ENCODE peak calls at places on chromosomes 5 and 9, in nine cellular contexts. D is RPMI8226; M is neural crest cell; H is activated CD8-positive, alpha-beta T cell treated with anti-CD3 and anti-CD28 coated beads, Interleukin-2, amount 10 ng/mL, durations not matched to agents 7 days and 5 days; Z is activated CD4-positive, alpha-beta T cell treated with anti-CD3 and anti-CD28 coated beads, Interleukin-2, amount 10 ng/mL, durations not matched to agents 7 days and 5 days; R is activated naive CD4-positive, alpha-beta T cell treated with anti-CD3 and anti-CD28 coated beads, Interleukin-2, amount 10 ng/mL, durations not matched to agents 7 days and 5 days; X is SW 1271; I is KBM-7; P is dermis microvascular lymphatic vessel endothelial cell. W is an unnamed sample.

GRCh38 chr5:68535121-68535520 is 319.6 kb downstream of the PIK3R1 start:
- DNase-seq in D (no peak), M (no peak), H (no peak), Z (no peak), R (no peak), X (no peak), I (no peak), P (no peak), W (no peak)

GRCh38 chr9:3879731-3880493 is 354.1 kb upstream of the RFX3 start:
- DNase-seq in D (no peak), M (no peak), H (no peak), Z (no peak), R (no peak), X (no peak), I (no peak), P (no peak), W (peak; percentile 10)

GRCh38 chr9:71897573-71897972 is 13.4 kb downstream of the ABHD17B start:
- DNase-seq in D (no peak), M (no peak), H (peak; percentile 65), Z (peak; percentile 61), R (peak; percentile 42), X (no peak), I (peak; percentile 65), P (no peak), W (peak; percentile 91)

GRCh38 chr5:39716532-39716971 is 291.8 kb upstream of the DAB2 start:
- DNase-seq in D (peak; percentile 24), M (peak; percentile 2), H (peak; percentile 35), Z (peak; percentile 31), R (peak; percentile 41), X (no peak), I (peak; percentile 28), P (peak; percentile 69), W (peak; percentile 66)

GRCh38 chr9:37220971-37221370 is 100.6 kb downstream of the ZCCHC7 start:
- DNase-seq in D (no peak), M (no peak), H (no peak), Z (no peak), R (no peak), X (no peak), I (no peak), P (no peak), W (no peak)

GRCh38 chr5:115735108-115735998 is 81.1 kb downstream of the CDO1 start:
- DNase-seq in D (no peak), M (no peak), H (no peak), Z (no peak), R (no peak), X (no peak), I (no peak), P (no peak), W (no peak)

GRCh38 chr5:81850932-81851331 is 100.0 kb upstream of the SSBP2 start:
- DNase-seq in D (no peak), M (no peak), H (no peak), Z (no peak), R (no peak), X (no peak), I (no peak), P (no peak), W (no peak)

GRCh38 chr5:82351754-82352145 is 73.6 kb upstream of the RPS23 start:
- DNase-seq in D (peak; percentile 61), M (no peak), H (no peak), Z (peak; percentile 25), R (no peak), X (no peak), I (peak; percentile 80), P (peak; percentile 84), W (peak; percentile 49)

GRCh38 chr9:97480749-97481148 is 20.7 kb upstream of the TMOD1 start:
- DNase-seq in D (no peak), M (no peak), H (no peak), Z (no peak), R (no peak), X (no peak), I (no peak), P (no peak), W (no peak)

GRCh38 chr5:34562791-34563190 is 93.3 kb upstream of the RAI14 start:
- DNase-seq in D (no peak), M (no peak), H (no peak), Z (no peak), R (no peak), X (no peak), I (no peak), P (no peak), W (no peak)

GRCh38 chr5:45113726-45114125 is 305.0 kb downstream of the MRPS30 start:
- DNase-seq in D (no peak), M (no peak), H (no peak), Z (no peak), R (no peak), X (peak; percentile 53), I (no peak), P (no peak), W (no peak)

GRCh38 chr5:167652690-167653089 is 638.8 kb upstream of the WWC1 start:
- DNase-seq in D (no peak), M (no peak), H (no peak), Z (no peak), R (no peak), X (no peak), I (no peak), P (no peak), W (no peak)

GRCh38 chr5:113043491-113043931 is 66.9 kb downstream of the DCP2 start:
- DNase-seq in D (no peak), M (peak; percentile 25), H (peak; percentile 47), Z (no peak), R (peak; percentile 36), X (no peak), I (no peak), P (peak; percentile 9), W (no peak)

GRCh38 chr5:80668016-80668969 is 13.5 kb upstream of the DHFR start:
- DNase-seq in D (peak; percentile 14), M (no peak), H (no peak), Z (no peak), R (no peak), X (no peak), I (no peak), P (no peak), W (no peak)

GRCh38 chr9:127172066-127172707 is 49.8 kb upstream of the ANGPTL2 start:
- DNase-seq in D (no peak), M (no peak), H (no peak), Z (no peak), R (no peak), X (no peak), I (no peak), P (no peak), W (no peak)

GRCh38 chr9:127664678-127665507 is 41.9 kb upstream of the CFAP157 start:
- DNase-seq in D (no peak), M (no peak), H (no peak), Z (no peak), R (no peak), X (no peak), I (no peak), P (no peak), W (peak; percentile 14)

GRCh38 chr9:85420750-85421149 is 321.0 kb downstream of the AGTPBP1 start:
- DNase-seq in D (no peak), M (peak; percentile 4), H (no peak), Z (no peak), R (no peak), X (no peak), I (no peak), P (no peak), W (no peak)

GRCh38 chr9:88524911-88525310 is 10.1 kb upstream of the NXNL2 start:
- DNase-seq in D (no peak), M (no peak), H (no peak), Z (no peak), R (no peak), X (no peak), I (no peak), P (no peak), W (no peak)

GRCh38 chr5:113612060-113612496 is 98.6 kb downstream of the YTHDC2 start:
- DNase-seq in D (peak; percentile 26), M (no peak), H (no peak), Z (no peak), R (no peak), X (no peak), I (peak; percentile 48), P (peak; percentile 38), W (peak; percentile 64)

GRCh38 chr5:14038341-14038959 is 94.0 kb upstream of the DNAH5 start:
- DNase-seq in D (no peak), M (no peak), H (no peak), Z (no peak), R (no peak), X (no peak), I (no peak), P (peak; percentile 71), W (no peak)

GRCh38 chr9:4750021-4750673 is 9.1 kb upstream of the AK3 start:
- DNase-seq in D (peak; percentile 55), M (no peak), H (no peak), Z (peak; percentile 35), R (no peak), X (no peak), I (peak; percentile 61), P (peak; percentile 48), W (peak; percentile 54)

GRCh38 chr5:170408189-170408588 is 19.0 kb upstream of the KCNMB1 start:
- DNase-seq in D (no peak), M (no peak), H (no peak), Z (no peak), R (no peak), X (no peak), I (no peak), P (no peak), W (no peak)

GRCh38 chr9:137167752-137168574 is 1.9 kb downstream of the LRRC26 start:
- DNase-seq in D (peak; percentile 98), M (peak; percentile 26), H (no peak), Z (no peak), R (no peak), X (no peak), I (peak; percentile 39), P (no peak), W (peak; percentile 16)

GRCh38 chr9:98251554-98251953 is 3.9 kb downstream of the TBC1D2 start:
- DNase-seq in D (no peak), M (no peak), H (no peak), Z (no peak), R (no peak), X (peak; percentile 80), I (no peak), P (peak; percentile 59), W (no peak)

W was measured in MV-4-11.